ENCODE peak calls at places on chromosomes 4 and X, in five cellular contexts. One of them, this sample, is unnamed.

GRCh38 chrX:124217289-124218251 is 114.9 kb upstream of the TEX13D start:
- DNase-seq in fibroblast of mammary gland: no peak
- DNase-seq in mesenchymal stem cell: peak; percentile 30
- DNase-seq in M059J: peak; percentile 81
- DNase-seq in nephron progenitor cell: peak; percentile 18
- DNase-seq in this sample: no peak

GRCh38 chrX:23118890-23119527 is 119.2 kb downstream of the DDX53 start:
- DNase-seq in M059J: no peak
- DNase-seq in fibroblast of mammary gland: no peak
- DNase-seq in mesenchymal stem cell: no peak
- DNase-seq in nephron progenitor cell: no peak
- DNase-seq in this sample: no peak

GRCh38 chrX:17769701-17770269 is 32.5 kb downstream of the SCML1 start:
- DNase-seq in nephron progenitor cell: no peak
- DNase-seq in fibroblast of mammary gland: no peak
- DNase-seq in mesenchymal stem cell: no peak
- DNase-seq in M059J: no peak
- DNase-seq in this sample: peak; percentile 42

GRCh38 chr4:14111730-14112171 is 484.2 kb upstream of the BOD1L1 start:
- DNase-seq in M059J: peak; percentile 96
- DNase-seq in mesenchymal stem cell: no peak
- DNase-seq in nephron progenitor cell: no peak
- DNase-seq in fibroblast of mammary gland: peak; percentile 61
- DNase-seq in this sample: no peak

GRCh38 chrX:36963069-36963808 is 44.9 kb upstream of the FAM47C start:
- DNase-seq in mesenchymal stem cell: no peak
- DNase-seq in M059J: no peak
- DNase-seq in fibroblast of mammary gland: no peak
- DNase-seq in nephron progenitor cell: peak; percentile 17
- DNase-seq in this sample: no peak

GRCh38 chr4:25178838-25179261 is 18.6 kb upstream of the SEPSECS start:
- DNase-seq in M059J: no peak
- DNase-seq in mesenchymal stem cell: no peak
- DNase-seq in nephron progenitor cell: no peak
- DNase-seq in fibroblast of mammary gland: no peak
- DNase-seq in this sample: no peak

GRCh38 chrX:150258463-150259430 is 104.4 kb upstream of the MAMLD1 start:
- DNase-seq in fibroblast of mammary gland: peak; percentile 14
- DNase-seq in M059J: peak; percentile 66
- DNase-seq in mesenchymal stem cell: no peak
- DNase-seq in nephron progenitor cell: no peak
- DNase-seq in this sample: peak; percentile 77

GRCh38 chr4:2941138-2942036 is 21.8 kb downstream of the NOP14 start:
- DNase-seq in fibroblast of mammary gland: no peak
- DNase-seq in mesenchymal stem cell: no peak
- DNase-seq in nephron progenitor cell: no peak
- DNase-seq in M059J: no peak
- DNase-seq in this sample: no peak

GRCh38 chrX:20173305-20173704 is 31.7 kb upstream of the EIF1AX start:
- DNase-seq in mesenchymal stem cell: no peak
- DNase-seq in fibroblast of mammary gland: no peak
- DNase-seq in nephron progenitor cell: no peak
- DNase-seq in M059J: no peak
- DNase-seq in this sample: no peak

GRCh38 chrX:47283015-47283771 is 50.4 kb downstream of the USP11 start:
- DNase-seq in mesenchymal stem cell: no peak
- DNase-seq in nephron progenitor cell: peak; percentile 10
- DNase-seq in M059J: peak; percentile 35
- DNase-seq in fibroblast of mammary gland: peak; percentile 71
- DNase-seq in this sample: no peak

GRCh38 chr4:100093091-100093866 is 97.0 kb downstream of the DDIT4L start:
- DNase-seq in M059J: peak; percentile 85
- DNase-seq in nephron progenitor cell: peak; percentile 72
- DNase-seq in fibroblast of mammary gland: peak; percentile 92
- DNase-seq in mesenchymal stem cell: peak; percentile 89
- DNase-seq in this sample: no peak

GRCh38 chr4:183758735-183759447 is 99.8 kb downstream of the TRAPPC11 start:
- DNase-seq in fibroblast of mammary gland: no peak
- DNase-seq in mesenchymal stem cell: no peak
- DNase-seq in nephron progenitor cell: no peak
- DNase-seq in M059J: no peak
- DNase-seq in this sample: no peak

GRCh38 chr4:60868232-60868960 is 331.7 kb upstream of the ADGRL3 start:
- DNase-seq in mesenchymal stem cell: no peak
- DNase-seq in M059J: no peak
- DNase-seq in fibroblast of mammary gland: no peak
- DNase-seq in nephron progenitor cell: no peak
- DNase-seq in this sample: no peak

GRCh38 chrX:125205084-125205917 is 114.4 kb upstream of the TEX13C start:
- DNase-seq in M059J: peak; percentile 31
- DNase-seq in nephron progenitor cell: peak; percentile 76
- DNase-seq in mesenchymal stem cell: peak; percentile 54
- DNase-seq in fibroblast of mammary gland: peak; percentile 4
- DNase-seq in this sample: no peak

GRCh38 chr4:189823611-189824010 is 117.1 kb upstream of the FRG1 start:
- DNase-seq in nephron progenitor cell: no peak
- DNase-seq in mesenchymal stem cell: no peak
- DNase-seq in fibroblast of mammary gland: no peak
- DNase-seq in M059J: no peak
- DNase-seq in this sample: no peak

GRCh38 chr4:103947617-103948016 is 227.8 kb upstream of the TACR3 start:
- DNase-seq in fibroblast of mammary gland: no peak
- DNase-seq in M059J: no peak
- DNase-seq in nephron progenitor cell: no peak
- DNase-seq in mesenchymal stem cell: no peak
- DNase-seq in this sample: no peak

GRCh38 chrX:53049127-53049517 is 533 bp downstream of the GPR173 start:
- DNase-seq in fibroblast of mammary gland: no peak
- DNase-seq in nephron progenitor cell: peak; percentile 8
- DNase-seq in M059J: no peak
- DNase-seq in mesenchymal stem cell: no peak
- DNase-seq in this sample: no peak

GRCh38 chr4:39410415-39410814 is 3.7 kb downstream of the KLB start:
- DNase-seq in mesenchymal stem cell: no peak
- DNase-seq in M059J: no peak
- DNase-seq in fibroblast of mammary gland: peak; percentile 21
- DNase-seq in nephron progenitor cell: no peak
- DNase-seq in this sample: no peak

GRCh38 chrX:39268207-39268606 is 466.9 kb downstream of the MID1IP1 start:
- DNase-seq in nephron progenitor cell: no peak
- DNase-seq in fibroblast of mammary gland: no peak
- DNase-seq in M059J: no peak
- DNase-seq in mesenchymal stem cell: no peak
- DNase-seq in this sample: no peak

GRCh38 chr4:82362565-82362964 is 11.2 kb downstream of the HNRNPD start:
- DNase-seq in nephron progenitor cell: no peak
- DNase-seq in mesenchymal stem cell: no peak
- DNase-seq in M059J: no peak
- DNase-seq in fibroblast of mammary gland: no peak
- DNase-seq in this sample: no peak

GRCh38 chr4:158015241-158015640 is 157.6 kb downstream of the GASK1B start:
- DNase-seq in nephron progenitor cell: no peak
- DNase-seq in mesenchymal stem cell: peak; percentile 36
- DNase-seq in M059J: peak; percentile 77
- DNase-seq in fibroblast of mammary gland: peak; percentile 69
- DNase-seq in this sample: no peak

GRCh38 chr4:21134994-21135393 is 434.7 kb downstream of the PACRGL start:
- DNase-seq in fibroblast of mammary gland: peak; percentile 31
- DNase-seq in nephron progenitor cell: no peak
- DNase-seq in mesenchymal stem cell: peak; percentile 35
- DNase-seq in M059J: peak; percentile 50
- DNase-seq in this sample: no peak

GRCh38 chr4:4271912-4272311 is 18.0 kb downstream of the LYAR start:
- DNase-seq in M059J: no peak
- DNase-seq in mesenchymal stem cell: peak; percentile 24
- DNase-seq in nephron progenitor cell: no peak
- DNase-seq in fibroblast of mammary gland: peak; percentile 18
- DNase-seq in this sample: no peak

GRCh38 chr4:139656614-139657486 is 8.8 kb upstream of the MGST2 start:
- DNase-seq in mesenchymal stem cell: peak; percentile 81
- DNase-seq in nephron progenitor cell: peak; percentile 62
- DNase-seq in M059J: peak; percentile 71
- DNase-seq in fibroblast of mammary gland: peak; percentile 79
- DNase-seq in this sample: no peak

GRCh38 chr4:1579834-1580686 is 104.1 kb downstream of the FAM53A start:
- DNase-seq in mesenchymal stem cell: peak; percentile 91
- DNase-seq in fibroblast of mammary gland: peak; percentile 43
- DNase-seq in M059J: peak; percentile 39
- DNase-seq in nephron progenitor cell: peak; percentile 93
- DNase-seq in this sample: no peak

GRCh38 chrX:103774070-103774642 is 2.5 kb upstream of the PLP1 start:
- DNase-seq in fibroblast of mammary gland: peak; percentile 54
- DNase-seq in M059J: peak; percentile 54
- DNase-seq in mesenchymal stem cell: peak; percentile 18
- DNase-seq in nephron progenitor cell: no peak
- DNase-seq in this sample: no peak